ENCODE peak calls at places on chromosomes 1 and 21, in six cellular contexts. One of them, this sample, is unnamed.

GRCh38 chr1:10374442-10374860 is 24.4 kb upstream of the PGD start:
- DNase-seq in mesendoderm: no peak
- DNase-seq in H9: no peak
- DNase-seq in H1: no peak
- DNase-seq in neuronal stem cell: no peak
- DNase-seq in mesenchymal stem cell: no peak
- DNase-seq in this sample: peak

GRCh38 chr1:201916649-201917249 is 28.1 kb downstream of the SHISA4 start:
- DNase-seq in mesendoderm: no peak
- DNase-seq in mesenchymal stem cell: peak
- DNase-seq in neuronal stem cell: no peak
- DNase-seq in H1: no peak
- DNase-seq in H9: no peak
- DNase-seq in this sample: peak

GRCh38 chr1:21907737-21908136 is 29.4 kb downstream of the HSPG2 start:
- DNase-seq in neuronal stem cell: no peak
- DNase-seq in H1: no peak
- DNase-seq in mesenchymal stem cell: no peak
- DNase-seq in H9: no peak
- DNase-seq in mesendoderm: no peak
- DNase-seq in this sample: no peak

GRCh38 chr1:236947794-236948193 is 56.4 kb downstream of the MT1HL1 start:
- DNase-seq in mesenchymal stem cell: no peak
- DNase-seq in neuronal stem cell: no peak
- DNase-seq in H9: no peak
- DNase-seq in mesendoderm: no peak
- DNase-seq in H1: no peak
- DNase-seq in this sample: no peak

GRCh38 chr1:206012086-206012859 is 9.1 kb upstream of the RAB7B start:
- DNase-seq in H1: no peak
- DNase-seq in mesenchymal stem cell: no peak
- DNase-seq in mesendoderm: no peak
- DNase-seq in neuronal stem cell: no peak
- DNase-seq in H9: peak
- DNase-seq in this sample: no peak

GRCh38 chr1:64133036-64133435 is 70.4 kb upstream of the UBE2U start:
- DNase-seq in mesendoderm: no peak
- DNase-seq in mesenchymal stem cell: peak
- DNase-seq in H9: no peak
- DNase-seq in H1: no peak
- DNase-seq in neuronal stem cell: no peak
- DNase-seq in this sample: peak

GRCh38 chr1:9302745-9303524 is 10.2 kb downstream of the SPSB1 start:
- DNase-seq in H9: no peak
- DNase-seq in H1: no peak
- DNase-seq in mesenchymal stem cell: peak
- DNase-seq in neuronal stem cell: no peak
- DNase-seq in mesendoderm: no peak
- DNase-seq in this sample: peak

GRCh38 chr1:52159033-52159789 is 17.3 kb downstream of the ZFYVE9 start:
- DNase-seq in H1: no peak
- DNase-seq in H9: no peak
- DNase-seq in neuronal stem cell: no peak
- DNase-seq in mesenchymal stem cell: no peak
- DNase-seq in mesendoderm: no peak
- DNase-seq in this sample: peak

GRCh38 chr1:230280906-230281413 is 145.2 kb downstream of the PGBD5 start:
- DNase-seq in neuronal stem cell: no peak
- DNase-seq in mesendoderm: no peak
- DNase-seq in H9: no peak
- DNase-seq in mesenchymal stem cell: no peak
- DNase-seq in H1: no peak
- DNase-seq in this sample: no peak

GRCh38 chr1:148307583-148308185 is 155.6 kb upstream of the NBPF11 start:
- DNase-seq in mesendoderm: no peak
- DNase-seq in H1: no peak
- DNase-seq in mesenchymal stem cell: no peak
- DNase-seq in neuronal stem cell: no peak
- DNase-seq in H9: no peak
- DNase-seq in this sample: no peak

GRCh38 chr1:23529146-23530088 is 1.6 kb downstream of the E2F2 start:
- DNase-seq in H9: no peak
- DNase-seq in H1: no peak
- DNase-seq in mesendoderm: no peak
- DNase-seq in mesenchymal stem cell: no peak
- DNase-seq in neuronal stem cell: no peak
- DNase-seq in this sample: no peak

GRCh38 chr1:155241069-155241679 is 14.1 kb downstream of the ENTREP3 start:
- DNase-seq in neuronal stem cell: no peak
- DNase-seq in H1: no peak
- DNase-seq in mesendoderm: peak
- DNase-seq in H9: peak
- DNase-seq in mesenchymal stem cell: peak
- DNase-seq in this sample: peak

GRCh38 chr21:35195232-35195631 is 146.1 kb upstream of the RUNX1 start:
- DNase-seq in mesenchymal stem cell: no peak
- DNase-seq in H9: no peak
- DNase-seq in neuronal stem cell: no peak
- DNase-seq in mesendoderm: no peak
- DNase-seq in H1: no peak
- DNase-seq in this sample: no peak

GRCh38 chr1:36239941-36240637 is 15.8 kb downstream of the THRAP3 start:
- DNase-seq in neuronal stem cell: peak
- DNase-seq in mesendoderm: no peak
- DNase-seq in H1: no peak
- DNase-seq in H9: no peak
- DNase-seq in mesenchymal stem cell: peak
- DNase-seq in this sample: peak

GRCh38 chr21:28111151-28111619 is 881.5 kb downstream of the LTN1 start:
- DNase-seq in H1: no peak
- DNase-seq in mesendoderm: no peak
- DNase-seq in H9: no peak
- DNase-seq in neuronal stem cell: no peak
- DNase-seq in mesenchymal stem cell: peak
- DNase-seq in this sample: peak

GRCh38 chr1:34686531-34686930 is 68.3 kb upstream of the GJB5 start:
- DNase-seq in H9: no peak
- DNase-seq in H1: no peak
- DNase-seq in mesendoderm: no peak
- DNase-seq in mesenchymal stem cell: no peak
- DNase-seq in neuronal stem cell: no peak
- DNase-seq in this sample: no peak
- H3K23ac ChIP-seq in H9: no peak
- H3K23ac ChIP-seq in H1: no peak
- H3K23ac ChIP-seq in mesendoderm: no peak
- H3K23ac ChIP-seq in mesenchymal stem cell: no peak
- H3K23ac ChIP-seq in neuronal stem cell: no peak
- H3K23ac ChIP-seq in this sample: no peak

DNA sequence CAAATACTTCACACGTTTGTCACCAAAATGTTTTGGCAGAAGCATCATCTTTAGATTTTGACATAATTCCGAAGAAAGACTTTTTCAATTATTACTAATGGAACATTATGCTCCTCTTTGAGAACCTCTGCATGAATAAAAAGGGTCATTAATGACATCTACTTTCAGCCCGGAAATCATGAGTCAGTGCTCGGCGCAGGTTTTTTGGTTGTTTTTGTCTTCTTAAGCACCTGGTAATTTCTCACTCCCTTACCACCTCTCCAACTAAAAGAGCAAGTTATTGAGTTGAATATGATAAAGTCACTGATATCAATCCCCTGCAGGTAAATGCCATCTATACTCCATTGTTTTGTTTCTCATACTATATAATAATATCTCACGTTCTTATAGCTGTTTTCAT is 113.0 kb upstream of the PBX1 start:
- DNase-seq in neuronal stem cell: no peak
- DNase-seq in H9: no peak
- DNase-seq in mesenchymal stem cell: no peak
- DNase-seq in H1: no peak
- DNase-seq in mesendoderm: no peak
- DNase-seq in this sample: no peak
- H3K23ac ChIP-seq in neuronal stem cell: no peak
- H3K23ac ChIP-seq in H9: no peak
- H3K23ac ChIP-seq in mesenchymal stem cell: no peak
- H3K23ac ChIP-seq in H1: no peak
- H3K23ac ChIP-seq in mesendoderm: no peak
- H3K23ac ChIP-seq in this sample: no peak

GRCh38 chr1:70247122-70247521 is 25.9 kb downstream of the SRSF11 start:
- DNase-seq in mesenchymal stem cell: no peak
- DNase-seq in mesendoderm: no peak
- DNase-seq in neuronal stem cell: no peak
- DNase-seq in H9: no peak
- DNase-seq in H1: no peak
- DNase-seq in this sample: no peak

GRCh38 chr1:70247768-70248167 is 26.6 kb downstream of the SRSF11 start:
- DNase-seq in H9: no peak
- DNase-seq in mesenchymal stem cell: peak
- DNase-seq in mesendoderm: no peak
- DNase-seq in neuronal stem cell: no peak
- DNase-seq in H1: no peak
- DNase-seq in this sample: no peak

DNA sequence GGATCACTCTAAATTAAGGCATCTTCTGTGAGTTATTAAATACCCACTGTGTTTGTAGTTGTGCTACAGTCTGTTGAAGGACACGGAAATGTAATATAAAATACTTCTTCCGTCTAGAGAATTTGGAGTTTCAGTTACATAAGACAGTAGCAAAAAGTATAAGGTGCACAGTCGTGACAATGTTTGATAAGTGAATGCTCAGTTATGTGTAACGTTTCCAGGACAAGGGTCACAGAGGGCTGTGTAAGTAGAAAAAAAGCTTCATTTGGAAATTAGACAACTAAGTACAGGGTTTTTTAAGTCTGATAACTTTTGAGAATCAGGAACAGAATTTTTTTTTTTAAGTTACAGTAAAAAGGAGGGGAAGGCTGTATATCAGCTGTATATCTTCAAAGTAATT is 27.5 kb downstream of the SRSF11 start:
- DNase-seq in mesenchymal stem cell: no peak
- DNase-seq in mesendoderm: no peak
- DNase-seq in H1: no peak
- DNase-seq in H9: no peak
- DNase-seq in neuronal stem cell: no peak
- DNase-seq in this sample: no peak
- H3K23ac ChIP-seq in mesenchymal stem cell: no peak
- H3K23ac ChIP-seq in mesendoderm: no peak
- H3K23ac ChIP-seq in H1: no peak
- H3K23ac ChIP-seq in H9: no peak
- H3K23ac ChIP-seq in neuronal stem cell: no peak
- H3K23ac ChIP-seq in this sample: no peak

GRCh38 chr1:165114022-165114888 is 242.3 kb downstream of the LMX1A start:
- DNase-seq in H1: peak
- DNase-seq in mesenchymal stem cell: peak
- DNase-seq in neuronal stem cell: peak
- DNase-seq in mesendoderm: peak
- DNase-seq in H9: peak
- DNase-seq in this sample: peak

GRCh38 chr1:165112260-165112659 is 244.3 kb downstream of the LMX1A start:
- DNase-seq in mesenchymal stem cell: no peak
- DNase-seq in mesendoderm: peak
- DNase-seq in H1: no peak
- DNase-seq in neuronal stem cell: no peak
- DNase-seq in H9: no peak
- DNase-seq in this sample: no peak

GRCh38 chr1:165117482-165117881 is 239.0 kb downstream of the LMX1A start:
- DNase-seq in neuronal stem cell: peak
- DNase-seq in mesenchymal stem cell: no peak
- DNase-seq in mesendoderm: peak
- DNase-seq in H1: no peak
- DNase-seq in H9: peak
- DNase-seq in this sample: no peak

GRCh38 chr1:165114889-165115285 is 241.6 kb downstream of the LMX1A start:
- DNase-seq in H1: no peak
- DNase-seq in neuronal stem cell: no peak
- DNase-seq in mesenchymal stem cell: no peak
- DNase-seq in mesendoderm: no peak
- DNase-seq in H9: no peak
- DNase-seq in this sample: no peak

GRCh38 chr1:165116732-165117131 is 239.8 kb downstream of the LMX1A start:
- DNase-seq in mesenchymal stem cell: peak
- DNase-seq in H9: no peak
- DNase-seq in H1: no peak
- DNase-seq in neuronal stem cell: no peak
- DNase-seq in mesendoderm: no peak
- DNase-seq in this sample: peak
- H3K23ac ChIP-seq in mesenchymal stem cell: no peak
- H3K23ac ChIP-seq in H9: no peak
- H3K23ac ChIP-seq in H1: no peak
- H3K23ac ChIP-seq in neuronal stem cell: no peak
- H3K23ac ChIP-seq in mesendoderm: no peak
- H3K23ac ChIP-seq in this sample: no peak

GRCh38 chr1:184618851-184619250 is 135.8 kb downstream of the EDEM3 start:
- DNase-seq in mesendoderm: no peak
- DNase-seq in neuronal stem cell: no peak
- DNase-seq in H1: no peak
- DNase-seq in mesenchymal stem cell: no peak
- DNase-seq in H9: no peak
- DNase-seq in this sample: no peak

GRCh38 chr1:184624051-184624450 is 130.6 kb downstream of the EDEM3 start:
- DNase-seq in neuronal stem cell: no peak
- DNase-seq in mesendoderm: no peak
- DNase-seq in H9: no peak
- DNase-seq in mesenchymal stem cell: no peak
- DNase-seq in H1: no peak
- DNase-seq in this sample: no peak

GRCh38 chr1:184622136-184622823 is 132.4 kb downstream of the EDEM3 start:
- DNase-seq in neuronal stem cell: no peak
- DNase-seq in mesendoderm: no peak
- DNase-seq in H9: no peak
- DNase-seq in H1: no peak
- DNase-seq in mesenchymal stem cell: peak
- DNase-seq in this sample: peak

GRCh38 chr1:184623404-184623803 is 131.3 kb downstream of the EDEM3 start:
- DNase-seq in mesendoderm: no peak
- DNase-seq in H9: no peak
- DNase-seq in mesenchymal stem cell: no peak
- DNase-seq in neuronal stem cell: no peak
- DNase-seq in H1: no peak
- DNase-seq in this sample: no peak

DNA sequence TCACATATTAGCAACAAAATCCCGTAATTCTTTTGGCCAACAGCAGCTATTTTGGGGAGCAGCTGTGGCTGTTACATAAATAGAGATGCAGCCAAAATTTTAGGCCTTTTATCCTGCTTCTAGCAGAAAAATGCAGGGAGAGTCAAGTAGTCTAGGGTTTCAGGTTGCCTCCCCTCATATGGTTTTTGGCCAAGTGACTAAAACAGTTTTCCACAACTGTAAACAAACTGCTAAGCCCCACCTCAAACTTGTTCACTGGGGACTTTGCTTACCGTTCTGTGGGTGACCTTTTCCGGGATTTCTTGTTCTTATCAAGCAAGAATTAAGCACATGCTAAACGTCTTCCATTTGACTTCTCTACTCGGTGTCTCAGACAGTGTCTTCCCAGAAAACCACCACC is 133.4 kb downstream of the EDEM3 start:
- DNase-seq in H9: no peak
- DNase-seq in mesenchymal stem cell: peak
- DNase-seq in mesendoderm: no peak
- DNase-seq in H1: no peak
- DNase-seq in neuronal stem cell: no peak
- DNase-seq in this sample: peak
- H3K23ac ChIP-seq in H9: no peak
- H3K23ac ChIP-seq in mesenchymal stem cell: no peak
- H3K23ac ChIP-seq in mesendoderm: no peak
- H3K23ac ChIP-seq in H1: no peak
- H3K23ac ChIP-seq in neuronal stem cell: no peak
- H3K23ac ChIP-seq in this sample: no peak